ENCODE peak calls at places on chromosomes 3 and 15, in ten cellular contexts. L, E, I, W, C, S, P, H, N and U are unnamed samples.

GRCh38 chr3:83034806-83035703 is 1273.6 kb upstream of the GBE1 start:
- DNase-seq in L (no peak), E (no peak), I (no peak), W (no peak), C (peak), S (no peak), P (no peak), H (no peak), N (no peak), U (no peak)

GRCh38 chr15:96428742-96429141 is 98.2 kb downstream of the NR2F2 start:
- DNase-seq in L (no peak), E (peak), I (no peak), W (no peak), C (no peak), S (peak), P (no peak), H (no peak), N (no peak), U (no peak)

GRCh38 chr3:37863949-37864822 is 2.5 kb downstream of the CTDSPL start:
- DNase-seq in L (no peak), E (no peak), I (no peak), W (no peak), C (peak), S (no peak), P (peak), H (no peak), N (no peak), U (no peak)

GRCh38 chr15:92205255-92205739 is 188.4 kb upstream of the ST8SIA2 start:
- DNase-seq in L (peak), E (no peak), I (no peak), W (no peak), C (peak), S (no peak), P (no peak), H (peak), N (no peak), U (no peak)

GRCh38 chr3:21705769-21706168 is 45.2 kb downstream of the ZNF385D start:
- DNase-seq in L (no peak), E (peak), I (no peak), W (no peak), C (no peak), S (peak), P (peak), H (no peak), N (no peak), U (no peak)

GRCh38 chr15:89783111-89783860 is 7.2 kb downstream of the MESP2 start:
- DNase-seq in L (no peak), E (peak), I (no peak), W (peak), C (peak), S (no peak), P (no peak), H (no peak), N (no peak), U (no peak)

GRCh38 chr3:172296248-172296974 is 151.8 kb downstream of the GHSR start:
- DNase-seq in L (no peak), E (no peak), I (no peak), W (no peak), C (no peak), S (no peak), P (no peak), H (no peak), N (no peak), U (no peak)

GRCh38 chr3:169604118-169604517 is 59.4 kb downstream of the MECOM start:
- DNase-seq in L (no peak), E (peak), I (no peak), W (no peak), C (no peak), S (no peak), P (no peak), H (no peak), N (no peak), U (no peak)

GRCh38 chr3:51279448-51279847 is 105.6 kb upstream of the MANF start:
- DNase-seq in L (no peak), E (no peak), I (no peak), W (no peak), C (no peak), S (no peak), P (no peak), H (no peak), N (no peak), U (no peak)

GRCh38 chr15:45641374-45641778 is 6.5 kb downstream of the SQOR start:
- DNase-seq in L (no peak), E (peak), I (no peak), W (no peak), C (no peak), S (peak), P (no peak), H (no peak), N (no peak), U (no peak)

GRCh38 chr3:152058906-152059305 is 185.5 kb downstream of the SUCNR1 start:
- DNase-seq in L (no peak), E (no peak), I (no peak), W (no peak), C (no peak), S (no peak), P (no peak), H (no peak), N (no peak), U (no peak)

GRCh38 chr3:57890874-57891273 is 117.3 kb upstream of the FLNB start:
- DNase-seq in L (no peak), E (peak), I (no peak), W (no peak), C (no peak), S (no peak), P (peak), H (no peak), N (no peak), U (no peak)

GRCh38 chr3:57060089-57060829 is at the start of gene SPATA12:
- DNase-seq in L (peak), E (peak), I (no peak), W (peak), C (peak), S (peak), P (no peak), H (no peak), N (no peak), U (no peak)

GRCh38 chr15:89136818-89137772 is 48.8 kb downstream of the ABHD2 start:
- DNase-seq in L (no peak), E (no peak), I (no peak), W (no peak), C (no peak), S (no peak), P (peak), H (no peak), N (no peak), U (no peak)

GRCh38 chr3:16174389-16174788 is at the start of gene GALNT15:
- DNase-seq in L (peak), E (peak), I (no peak), W (no peak), C (no peak), S (peak), P (peak), H (no peak), N (no peak), U (no peak)

GRCh38 chr3:180700941-180701340 is 21.7 kb upstream of the CCDC39 start:
- DNase-seq in L (no peak), E (no peak), I (no peak), W (no peak), C (no peak), S (no peak), P (no peak), H (no peak), N (no peak), U (no peak)

GRCh38 chr3:50630916-50631315 is 14.0 kb downstream of the MAPKAPK3 start:
- DNase-seq in L (no peak), E (no peak), I (no peak), W (no peak), C (no peak), S (no peak), P (no peak), H (no peak), N (no peak), U (no peak)

GRCh38 chr3:8501388-8502131 is at the start of gene LMCD1:
- DNase-seq in L (peak), E (peak), I (no peak), W (peak), C (peak), S (peak), P (peak), H (peak), N (peak), U (peak)

GRCh38 chr15:100020181-100020580 is 286.9 kb upstream of the LYSMD4 start:
- DNase-seq in L (no peak), E (no peak), I (no peak), W (no peak), C (peak), S (no peak), P (no peak), H (no peak), N (no peak), U (no peak)

GRCh38 chr3:12653772-12654171 is 10.1 kb downstream of the RAF1 start:
- DNase-seq in L (no peak), E (no peak), I (no peak), W (no peak), C (no peak), S (no peak), P (no peak), H (no peak), N (no peak), U (no peak)

GRCh38 chr3:45950131-45950530 is 6.9 kb downstream of the CXCR6 start:
- DNase-seq in L (no peak), E (no peak), I (no peak), W (no peak), C (no peak), S (no peak), P (no peak), H (no peak), N (no peak), U (no peak)

GRCh38 chr3:134799393-134799792 is 4.3 kb downstream of the EPHB1 start:
- DNase-seq in L (no peak), E (no peak), I (no peak), W (no peak), C (no peak), S (peak), P (peak), H (no peak), N (no peak), U (no peak)

GRCh38 chr3:52593103-52593502 is 56.7 kb downstream of the UQCC5 start:
- DNase-seq in L (peak), E (no peak), I (no peak), W (no peak), C (no peak), S (no peak), P (no peak), H (no peak), N (no peak), U (no peak)

GRCh38 chr15:99438691-99439523 is 126.9 kb upstream of the MEF2A start:
- DNase-seq in L (no peak), E (no peak), I (no peak), W (no peak), C (peak), S (no peak), P (no peak), H (no peak), N (no peak), U (no peak)

GRCh38 chr3:189584609-189585008 is 46.6 kb upstream of the TP63 start:
- DNase-seq in L (no peak), E (no peak), I (no peak), W (no peak), C (no peak), S (no peak), P (no peak), H (no peak), N (no peak), U (no peak)

GRCh38 chr15:55696221-55696620 is 46.7 kb downstream of the PRTG start:
- DNase-seq in L (no peak), E (no peak), I (no peak), W (no peak), C (no peak), S (no peak), P (no peak), H (no peak), N (no peak), U (no peak)

GRCh38 chr3:63687569-63688233 is 35.2 kb downstream of the SNTN start:
- DNase-seq in L (no peak), E (no peak), I (no peak), W (no peak), C (no peak), S (no peak), P (no peak), H (peak), N (no peak), U (no peak)

GRCh38 chr3:131178710-131179375 is 152.2 kb downstream of the NEK11 start:
- DNase-seq in L (no peak), E (no peak), I (no peak), W (no peak), C (no peak), S (no peak), P (no peak), H (no peak), N (no peak), U (no peak)

GRCh38 chr15:71752604-71753289 is 57.6 kb upstream of the NR2E3 start:
- DNase-seq in L (no peak), E (peak), I (no peak), W (no peak), C (peak), S (no peak), P (no peak), H (peak), N (no peak), U (no peak)

GRCh38 chr15:80496101-80496500 is 91.9 kb downstream of the ARNT2 start:
- DNase-seq in L (no peak), E (no peak), I (no peak), W (no peak), C (no peak), S (no peak), P (no peak), H (no peak), N (no peak), U (no peak)

GRCh38 chr15:100818927-100819326 is 60.7 kb upstream of the ALDH1A3 start:
- DNase-seq in L (no peak), E (peak), I (no peak), W (no peak), C (no peak), S (no peak), P (peak), H (no peak), N (no peak), U (no peak)

GRCh38 chr3:129615751-129616281 is 9.3 kb upstream of the PLXND1 start:
- DNase-seq in L (no peak), E (no peak), I (no peak), W (no peak), C (no peak), S (no peak), P (no peak), H (no peak), N (no peak), U (no peak)

GRCh38 chr15:23629234-23629805 is 18.3 kb downstream of the MAGEL2 start:
- DNase-seq in L (no peak), E (peak), I (no peak), W (peak), C (peak), S (no peak), P (no peak), H (no peak), N (no peak), U (no peak)